ENCODE peak calls at places on chromosomes 7 and 10, in seven cellular contexts. C is cardiac muscle cell, R is breast epithelium, G is neural progenitor cell, D is GM23338, K is HCT116, Z is upper lobe of right lung. B is an unnamed sample.

GRCh38 chr7:55130079-55130476 is 111.3 kb downstream of the EGFR start:
- DNase-seq in R (no peak), D (no peak), G (peak), Z (no peak), C (no peak), K (no peak), B (no peak)

GRCh38 chr7:24793982-24794648 is 36.9 kb upstream of the GSDME start:
- DNase-seq in K (no peak), Z (no peak), C (no peak), D (no peak), G (no peak), R (no peak), B (no peak)

GRCh38 chr7:28228386-28228785 is 47.8 kb upstream of the JAZF1 start:
- DNase-seq in C (no peak), G (no peak), R (no peak), D (no peak), K (no peak), Z (no peak), B (no peak)

GRCh38 chr7:117385340-117386124 is 41.8 kb downstream of the ASZ1 start:
- DNase-seq in D (peak), K (peak), G (no peak), Z (no peak), C (peak), R (no peak), B (no peak)

GRCh38 chr10:79148452-79149344 is 79.9 kb downstream of the ZMIZ1 start:
- DNase-seq in G (peak), K (no peak), Z (peak), C (no peak), R (no peak), D (no peak), B (no peak)

GRCh38 chr7:112905950-112906349 is 115.8 kb upstream of the TMEM168 start:
- DNase-seq in Z (no peak), K (no peak), D (no peak), C (no peak), R (no peak), G (no peak), B (no peak)

GRCh38 chr7:79452032-79452494 is 1.4 kb downstream of the MAGI2 start:
- DNase-seq in G (peak), R (peak), Z (peak), K (no peak), C (peak), D (peak), B (no peak)

GRCh38 chr7:151024435-151025056 is at the start of gene ATG9B:
- DNase-seq in D (no peak), K (no peak), G (no peak), R (no peak), C (no peak), Z (no peak), B (no peak)

GRCh38 chr7:131231381-131232220 is 96.1 kb upstream of the MKLN1 start:
- DNase-seq in K (no peak), Z (no peak), D (no peak), R (no peak), G (no peak), C (no peak), B (no peak)

GRCh38 chr7:151705744-151706567 is 171.0 kb downstream of the PRKAG2 start:
- DNase-seq in G (peak), Z (no peak), R (no peak), C (peak), D (peak), K (peak), B (no peak)

GRCh38 chr7:111561659-111561908 is 708 bp downstream of the IMMP2L start:
- DNase-seq in Z (no peak), K (no peak), C (no peak), D (no peak), G (no peak), R (no peak), B (no peak)

GRCh38 chr10:129609551-129609950 is 142.5 kb downstream of the MGMT start:
- DNase-seq in G (no peak), R (no peak), K (no peak), C (no peak), Z (no peak), D (no peak), B (no peak)

GRCh38 chr10:27625452-27626345 is 119.9 kb downstream of the MKX start:
- DNase-seq in K (no peak), C (no peak), Z (no peak), G (peak), D (peak), R (no peak), B (no peak)

GRCh38 chr10:60423920-60424319 is 34.2 kb upstream of the ANK3 start:
- DNase-seq in C (no peak), K (no peak), G (no peak), Z (no peak), R (no peak), D (no peak), B (no peak)

GRCh38 chr10:49139866-49140195 is 6.0 kb upstream of the FAM170B start:
- DNase-seq in D (no peak), K (peak), C (no peak), Z (no peak), G (no peak), R (no peak), B (no peak)

GRCh38 chr7:94509879-94510581 is 421 bp downstream of the CASD1 start:
- DNase-seq in K (no peak), G (peak), Z (peak), C (peak), R (peak), D (peak), B (no peak)

GRCh38 chr7:46015107-46015868 is 94.2 kb upstream of the IGFBP3 start:
- DNase-seq in R (no peak), K (no peak), G (peak), C (peak), D (peak), Z (no peak), B (no peak)

GRCh38 chr10:125868372-125868975 is 12.6 kb downstream of the DHX32 start:
- DNase-seq in K (peak), D (peak), Z (no peak), C (peak), R (no peak), G (peak), B (peak)

GRCh38 chr7:149708026-149708425 is 65.4 kb downstream of the ZNF467 start:
- DNase-seq in R (no peak), G (no peak), D (no peak), C (no peak), Z (no peak), K (no peak), B (no peak)

GRCh38 chr7:139737221-139738100 is 40.3 kb downstream of the HIPK2 start:
- DNase-seq in Z (no peak), R (no peak), C (no peak), G (no peak), D (no peak), K (no peak), B (no peak)

GRCh38 chr7:70573202-70573810 is 558.6 kb upstream of the GALNT17 start:
- DNase-seq in C (no peak), R (no peak), K (no peak), G (peak), Z (no peak), D (no peak), B (no peak)

GRCh38 chr7:142883145-142883544 is 2.4 kb downstream of the TRPV6 start:
- DNase-seq in C (no peak), D (no peak), G (no peak), R (peak), Z (peak), K (no peak), B (no peak)

GRCh38 chr10:49666054-49666453 is 13.4 kb upstream of the C10orf53 start:
- DNase-seq in G (no peak), R (no peak), Z (no peak), C (no peak), D (no peak), K (no peak), B (no peak)

GRCh38 chr10:49751216-49751615 is 10.9 kb downstream of the OGDHL start:
- DNase-seq in R (no peak), Z (no peak), C (no peak), G (no peak), K (no peak), D (no peak), B (no peak)

GRCh38 chr10:11588878-11589277 is 22.6 kb downstream of the USP6NL start:
- DNase-seq in Z (no peak), C (no peak), K (no peak), G (no peak), R (no peak), D (no peak), B (no peak)

GRCh38 chr10:49620841-49621378 is 7.1 kb downstream of the CHAT start:
- DNase-seq in D (no peak), C (no peak), Z (peak), G (no peak), K (no peak), R (no peak), B (no peak)

GRCh38 chr7:20330176-20330796 is 414 bp upstream of the ITGB8 start:
- DNase-seq in R (peak), G (peak), C (peak), D (peak), K (no peak), Z (peak), B (no peak)

GRCh38 chr10:123229927-123230630 is 75.9 kb downstream of the BUB3 start:
- DNase-seq in D (no peak), Z (no peak), R (no peak), K (no peak), G (no peak), C (no peak), B (no peak)

DNA sequence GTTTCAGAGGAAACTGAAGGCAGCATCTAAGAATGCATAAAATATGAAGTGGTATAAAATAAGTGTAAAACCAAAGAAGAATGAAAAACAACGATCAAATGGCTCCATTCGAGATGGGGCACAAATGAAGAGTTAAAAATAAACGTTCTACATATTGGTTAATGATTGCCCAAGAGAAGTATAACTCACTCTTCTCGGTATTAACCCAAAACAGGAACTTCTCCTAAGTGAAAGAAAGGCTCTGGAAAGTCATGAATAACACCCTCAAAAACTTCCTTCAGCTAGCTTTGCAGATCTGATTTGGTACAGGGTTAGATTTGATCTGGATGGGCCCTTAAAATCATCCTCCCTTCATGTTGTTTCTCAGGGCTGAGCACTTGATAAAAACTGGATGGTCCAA is 94.3 kb upstream of the ADO start:
- DNase-seq in C (no peak), G (no peak), K (no peak), Z (no peak), R (no peak), D (no peak), B (no peak)
- H3K4me3 ChIP-seq in C (no peak), G (no peak), K (no peak), Z (no peak), R (no peak), D (no peak), B (no peak)

GRCh38 chr10:15280974-15281373 is 90.1 kb downstream of the FAM171A1 start:
- DNase-seq in C (no peak), K (no peak), Z (no peak), R (no peak), D (no peak), G (no peak), B (no peak)
- TF ChIP-seq CTCF in C (no peak), K (no peak), Z (no peak), R (no peak), D (no peak), G (no peak), B (no peak)

GRCh38 chr10:72251635-72252034 is 22.1 kb upstream of the DDIT4 start:
- DNase-seq in G (no peak), R (no peak), Z (no peak), C (no peak), D (no peak), K (no peak), B (no peak)

GRCh38 chr10:72245949-72246525 is 27.7 kb upstream of the DDIT4 start:
- DNase-seq in G (no peak), Z (no peak), D (no peak), K (no peak), R (no peak), C (no peak), B (no peak)

GRCh38 chr10:72250666-72251065 is 23.1 kb upstream of the DDIT4 start:
- DNase-seq in G (no peak), Z (no peak), C (no peak), R (peak), D (no peak), K (no peak), B (no peak)

GRCh38 chr10:72244573-72245038 is 28.5 kb upstream of the ASCC1 start:
- DNase-seq in Z (no peak), R (no peak), D (no peak), C (no peak), K (no peak), G (no peak), B (no peak)

DNA sequence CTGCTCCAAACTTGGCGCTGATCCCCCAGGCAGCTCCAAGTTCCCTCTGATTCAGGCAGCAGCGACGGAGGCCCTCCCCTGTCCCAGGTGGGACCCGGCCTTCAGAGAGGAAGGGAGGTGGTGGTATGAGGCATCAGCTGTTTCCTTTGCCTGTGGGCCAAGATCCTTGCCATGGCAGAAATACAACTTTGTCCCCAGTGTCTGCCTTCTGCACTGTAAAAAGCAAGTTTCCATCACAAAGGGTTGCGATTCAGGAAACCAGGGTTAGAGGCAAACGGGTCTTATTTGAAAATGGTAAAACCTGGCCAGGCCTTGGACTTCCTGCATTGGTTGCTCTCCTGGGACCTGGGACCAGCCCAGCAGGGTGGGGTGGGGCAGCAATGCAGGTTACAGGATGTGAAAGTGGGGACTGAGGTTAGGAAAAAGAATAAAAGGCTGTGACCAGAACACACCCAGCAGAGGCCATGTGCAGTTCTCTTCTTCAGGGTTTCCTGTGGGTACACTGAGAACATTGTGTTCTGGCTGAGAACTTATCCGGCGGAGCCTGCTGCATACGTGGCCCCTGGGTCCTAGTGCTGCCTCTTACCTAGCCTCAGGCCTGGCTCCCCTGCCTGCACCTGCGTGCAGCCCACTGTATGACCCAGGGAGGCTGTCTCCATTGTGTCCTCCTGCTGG is 25.1 kb upstream of the DDIT4 start:
- DNase-seq in C (peak), R (peak), Z (peak), D (peak), K (no peak), G (no peak), B (peak)
- H3K4me3 ChIP-seq in C (no peak), R (peak), Z (peak), D (peak), K (peak), G (no peak), B (peak)

GRCh38 chr10:102347236-102347828 is 48.2 kb upstream of the NFKB2 start:
- DNase-seq in G (peak), R (peak), K (peak), D (peak), C (peak), Z (no peak), B (peak)
- TF ChIP-seq CTCF in G (peak), R (no peak), K (peak), D (peak), C (peak), Z (peak), B (peak)

GRCh38 chr10:133230023-133230319 is at the start of gene UTF1:
- DNase-seq in K (no peak), C (no peak), R (no peak), G (peak), Z (no peak), D (peak), B (no peak)

GRCh38 chr10:133227256-133227655 is 2.8 kb upstream of the UTF1 start:
- DNase-seq in G (no peak), R (no peak), Z (no peak), D (no peak), K (no peak), C (no peak), B (no peak)

GRCh38 chr10:133231244-133231945 is 1.4 kb downstream of the UTF1 start:
- DNase-seq in Z (no peak), C (no peak), R (no peak), K (no peak), D (no peak), G (no peak), B (no peak)

GRCh38 chr10:133230387-133231195 is 574 bp downstream of the UTF1 start:
- DNase-seq in D (peak), R (no peak), C (peak), Z (peak), K (no peak), G (peak), B (no peak)

DNA sequence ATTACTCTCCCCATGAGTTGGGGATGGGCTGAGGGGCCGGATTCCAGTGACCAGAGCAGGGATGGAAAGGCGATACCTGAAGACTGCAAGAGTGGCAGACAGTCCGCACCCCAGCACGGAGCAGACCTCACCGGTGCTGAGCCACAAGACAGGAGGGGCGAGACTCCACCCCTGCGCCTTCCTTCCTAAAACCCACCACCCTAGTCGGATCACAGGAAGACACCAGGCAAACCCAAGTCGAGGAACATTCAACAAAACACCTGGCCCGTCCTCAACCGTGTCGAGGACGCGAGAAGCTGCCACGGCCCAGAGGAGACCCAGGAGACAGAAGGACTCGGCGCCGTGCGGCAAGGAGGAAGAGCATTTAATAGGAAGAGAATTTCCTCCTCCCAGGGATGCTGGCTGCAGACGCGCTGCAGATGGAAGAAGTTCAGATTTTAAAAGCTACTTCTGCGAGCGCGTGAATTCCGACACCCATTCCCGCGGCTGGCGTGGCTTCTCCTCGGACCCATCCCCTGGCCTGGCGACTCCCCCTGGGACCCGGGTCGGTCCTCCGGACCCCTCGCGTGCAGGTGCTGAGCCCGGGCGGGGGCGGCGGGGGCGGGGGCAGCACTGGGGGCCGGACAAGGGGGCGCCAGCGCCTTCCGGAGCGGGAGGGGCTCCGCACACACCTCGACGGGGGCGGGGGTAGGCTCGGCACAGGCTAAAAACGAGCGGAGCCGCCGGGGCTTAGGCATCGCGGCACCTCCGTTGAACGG is 573 bp upstream of the UTF1 start:
- DNase-seq in D (peak), C (no peak), R (no peak), Z (no peak), G (no peak), K (no peak), B (no peak)
- H3K4me3 ChIP-seq in D (peak), C (peak), R (peak), Z (no peak), G (peak), K (no peak), B (no peak)

DNA sequence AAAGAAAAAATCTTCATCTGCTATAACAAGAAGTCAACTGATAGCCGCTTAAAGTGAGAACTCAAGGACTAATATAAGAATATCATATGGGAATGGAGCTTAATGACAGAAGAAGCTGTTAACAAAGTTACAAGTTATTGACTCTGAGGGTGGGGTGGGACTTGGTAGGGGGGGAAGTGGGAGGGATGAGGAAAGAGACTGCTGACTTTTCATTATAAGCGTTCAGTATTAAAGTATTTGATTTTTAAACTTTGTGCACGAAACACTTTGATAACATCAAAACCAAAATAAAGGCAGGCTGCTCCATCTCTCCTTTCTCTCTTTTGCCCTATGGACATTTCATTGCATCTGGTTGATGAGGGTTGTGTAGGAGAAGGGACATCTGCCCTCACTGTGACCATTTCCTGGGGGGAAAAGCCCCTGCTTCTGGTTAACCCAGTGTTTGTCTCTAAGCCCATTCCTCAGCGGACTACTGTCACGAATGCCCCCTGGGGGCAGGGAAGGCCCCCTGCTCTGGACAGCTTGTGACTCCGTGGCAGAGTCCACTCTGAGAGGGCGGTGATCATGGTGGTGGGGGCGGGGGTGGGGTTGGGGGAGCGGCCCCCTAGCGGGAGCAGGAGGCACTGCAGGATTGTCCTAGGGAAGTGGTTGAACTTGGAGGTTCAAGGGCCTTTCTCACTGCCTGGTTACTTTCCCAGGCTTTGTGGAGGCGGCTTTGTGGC is 17.4 kb downstream of the SLC13A4 start:
- DNase-seq in K (no peak), C (no peak), R (no peak), Z (no peak), D (peak), G (peak), B (no peak)
- TF ChIP-seq CTCF in K (peak), C (peak), R (no peak), Z (peak), D (peak), G (peak), B (peak)

GRCh38 chr10:98030093-98030821 is at the start of gene CRTAC1:
- DNase-seq in G (peak), R (no peak), D (peak), Z (peak), C (peak), K (no peak), B (no peak)
- H3K4me3 ChIP-seq in G (peak), R (peak), D (peak), Z (peak), C (peak), K (no peak), B (no peak)

GRCh38 chr10:88582806-88583583 is at the start of gene RNLS:
- DNase-seq in Z (peak), G (peak), R (peak), D (peak), C (peak), K (no peak), B (no peak)
- TF ChIP-seq CTCF in Z (peak), G (peak), R (peak), D (peak), C (peak), K (peak), B (no peak)

GRCh38 chr10:13704969-13705368 is 118.2 kb downstream of the PRPF18 start:
- DNase-seq in C (no peak), Z (no peak), G (no peak), R (no peak), K (no peak), D (no peak), B (no peak)

GRCh38 chr10:13707156-13707881 is 120.6 kb downstream of the PRPF18 start:
- DNase-seq in R (peak), D (peak), K (no peak), G (peak), Z (peak), C (peak), B (peak)

GRCh38 chr10:13706604-13707003 is 119.8 kb downstream of the PRPF18 start:
- DNase-seq in R (no peak), D (no peak), K (no peak), G (no peak), Z (no peak), C (no peak), B (no peak)

GRCh38 chr10:13705526-13706169 is 118.9 kb downstream of the PRPF18 start:
- DNase-seq in R (no peak), G (no peak), D (no peak), K (no peak), C (peak), Z (no peak), B (no peak)

GRCh38 chr10:13706175-13706574 is 119.4 kb downstream of the PRPF18 start:
- DNase-seq in G (peak), C (no peak), R (no peak), K (no peak), D (peak), Z (no peak), B (no peak)
- H3K4me3 ChIP-seq in G (peak), C (no peak), R (peak), K (no peak), D (peak), Z (peak), B (no peak)